ENCODE peak calls at places on chromosomes 12 and 14, in four cellular contexts. L is SJSA1, Q is nucleus accumbens, P is RCC 7860. V is an unnamed sample.

GRCh38 chr12:118360785-118361404 is 11.8 kb downstream of the TAOK3 start:
- DNase-seq in Q (no peak), P (peak), L (peak), V (no peak)

GRCh38 chr12:19893514-19893913 is 454.2 kb downstream of the AEBP2 start:
- DNase-seq in Q (no peak), L (no peak), P (no peak), V (no peak)

GRCh38 chr12:57897296-57897974 is 43.9 kb upstream of the ATP23 start:
- DNase-seq in Q (no peak), L (peak), P (no peak), V (no peak)

GRCh38 chr12:65169311-65170244 is at the start of gene LEMD3:
- DNase-seq in P (peak), L (peak), Q (peak), V (peak)

GRCh38 chr12:121222847-121223246 is 12.9 kb downstream of the P2RX4 start:
- DNase-seq in P (no peak), Q (no peak), L (no peak), V (no peak)

GRCh38 chr12:65656904-65657351 is 167.4 kb upstream of the HMGA2 start:
- DNase-seq in P (peak), L (peak), Q (no peak), V (no peak)

GRCh38 chr14:101503431-101504095 is 57.7 kb upstream of the DIO3 start:
- DNase-seq in Q (no peak), L (no peak), P (no peak), V (no peak)

GRCh38 chr12:111748867-111749266 is 17.9 kb upstream of the ALDH2 start:
- DNase-seq in Q (no peak), L (no peak), P (no peak), V (no peak)

GRCh38 chr14:30990766-30991165 is 34.7 kb upstream of the AP4S1 start:
- DNase-seq in P (no peak), L (no peak), Q (no peak), V (no peak)

GRCh38 chr12:26723379-26724308 is 109.3 kb downstream of the ITPR2 start:
- DNase-seq in P (no peak), L (peak), Q (no peak), V (no peak)

GRCh38 chr12:26195641-26196423 is 459 bp downstream of the SSPN start:
- DNase-seq in L (peak), Q (peak), P (no peak), V (no peak)

GRCh38 chr12:44930972-44931600 is 55.0 kb upstream of the NELL2 start:
- DNase-seq in Q (no peak), L (peak), P (peak), V (peak)

GRCh38 chr12:26919216-26919555 is 18.6 kb downstream of the INTS13 start:
- DNase-seq in Q (no peak), L (no peak), P (no peak), V (no peak)

V was measured in central memory CD4-positive, alpha-beta T cell.